ENCODE peak calls at places on chromosomes 7 and 10, in eight cellular contexts. M is NCI-H774; Y is posterior cingulate gyrus; U is stimulated activated CD8-positive, alpha-beta memory T cell treated with anti-CD3 and anti-CD28 coated beads, Interleukin-15, amount 100 ng/mL, for 24 hours; H is T-helper 9 cell; Z is GM13977; X is heart right ventricle; P is NCI-H82. J is an unnamed sample.

GRCh38 chr10:96756111-96756903 is 36.0 kb upstream of the PIK3AP1 start:
- DNase-seq in M (no peak), Y (no peak), U (no peak), H (no peak), Z (no peak), X (no peak), P (no peak), J (no peak)

GRCh38 chr10:121154846-121155245 is 303.7 kb downstream of the WDR11 start:
- DNase-seq in M (no peak), Y (no peak), U (no peak), H (no peak), Z (no peak), X (no peak), P (no peak), J (no peak)

GRCh38 chr10:125726914-125727313 is 7.4 kb downstream of the EDRF1 start:
- DNase-seq in M (no peak), Y (no peak), U (no peak), H (no peak), Z (no peak), X (no peak), P (no peak), J (no peak)

GRCh38 chr10:21069929-21070363 is 172.8 kb upstream of the NEBL start:
- DNase-seq in M (no peak), Y (no peak), U (no peak), H (no peak), Z (no peak), X (no peak), P (peak), J (no peak)

GRCh38 chr7:71824356-71824755 is 587.8 kb downstream of the CALN1 start:
- DNase-seq in M (no peak), Y (no peak), U (no peak), H (no peak), Z (no peak), X (no peak), P (no peak), J (no peak)

GRCh38 chr10:72886596-72887522 is 6.7 kb upstream of the OIT3 start:
- DNase-seq in M (no peak), Y (no peak), U (no peak), H (no peak), Z (no peak), X (peak), P (peak), J (no peak)

GRCh38 chr10:77408259-77408658 is 229.3 kb downstream of the KCNMA1 start:
- DNase-seq in M (no peak), Y (no peak), U (no peak), H (no peak), Z (no peak), X (no peak), P (no peak), J (no peak)

GRCh38 chr10:114879541-114880158 is 58.1 kb downstream of the FHIP2A start:
- DNase-seq in M (no peak), Y (no peak), U (no peak), H (peak), Z (peak), X (peak), P (peak), J (no peak)

GRCh38 chr7:47518827-47519226 is 63.1 kb downstream of the TNS3 start:
- DNase-seq in M (no peak), Y (peak), U (no peak), H (no peak), Z (no peak), X (no peak), P (no peak), J (no peak)

GRCh38 chr7:135121868-135122267 is 26.0 kb upstream of the TMEM140 start:
- DNase-seq in M (no peak), Y (no peak), U (no peak), H (no peak), Z (no peak), X (peak), P (peak), J (no peak)

GRCh38 chr10:62589689-62590088 is 214.8 kb upstream of the ADO start:
- DNase-seq in M (no peak), Y (no peak), U (no peak), H (no peak), Z (no peak), X (no peak), P (no peak), J (no peak)

GRCh38 chr10:112689327-112689726 is 242.3 kb downstream of the VTI1A start:
- DNase-seq in M (no peak), Y (no peak), U (no peak), H (no peak), Z (no peak), X (peak), P (peak), J (no peak)

GRCh38 chr10:23047201-23048050 is 48.0 kb upstream of the MSRB2 start:
- DNase-seq in M (no peak), Y (no peak), U (no peak), H (no peak), Z (no peak), X (no peak), P (no peak), J (no peak)

J was measured in GOT3.